ENCODE peak calls at places on chromosomes 16 and 17, in four cellular contexts. C is CD8-positive, alpha-beta T cell; X is A549; L is CD4-positive, alpha-beta memory T cell. Y is an unnamed sample.
A peak's percentile ranks its signal among the peaks of the same experiment; 100 is the strongest.

GRCh38 chr16:84446086-84446485 is 58.4 kb downstream of the MEAK7 start:
- DNase-seq in C (no peak), X (no peak), L (no peak), Y (no peak)

GRCh38 chr16:55261301-55261700 is 62.7 kb upstream of the IRX6 start:
- DNase-seq in X (no peak), C (no peak), L (no peak), Y (no peak)

GRCh38 chr16:26988186-26988585 is 78.5 kb upstream of the C16orf82 start:
- DNase-seq in L (no peak), C (no peak), X (no peak), Y (no peak)

GRCh38 chr16:57203451-57203850 is 17.3 kb downstream of the RSPRY1 start:
- DNase-seq in L (no peak), C (no peak), X (no peak), Y (no peak)

GRCh38 chr16:76653390-76654026 is 376.3 kb downstream of the CNTNAP4 start:
- DNase-seq in C (no peak), X (peak; percentile 32), L (no peak), Y (peak; percentile 13)

GRCh38 chr16:77353587-77354263 is 81.1 kb downstream of the ADAMTS18 start:
- DNase-seq in L (no peak), C (no peak), X (no peak), Y (no peak)

GRCh38 chr16:50763211-50763610 is 21.3 kb downstream of the CYLD start:
- DNase-seq in X (no peak), C (no peak), L (no peak), Y (no peak)

GRCh38 chr16:4266372-4266771 is 6.5 kb downstream of the TFAP4 start:
- DNase-seq in L (no peak), C (no peak), X (peak; percentile 61), Y (no peak)

GRCh38 chr16:17470871-17471744 is at the start of gene XYLT1:
- DNase-seq in C (peak; percentile 60), L (peak; percentile 46), X (peak; percentile 25), Y (peak; percentile 95)

GRCh38 chr17:7850118-7850504 is 4.8 kb upstream of the TMEM88 start:
- DNase-seq in L (no peak), C (no peak), X (no peak), Y (no peak)

GRCh38 chr17:16880121-16880842 is 91.6 kb downstream of the TNFRSF13B start:
- DNase-seq in C (no peak), X (no peak), L (no peak), Y (no peak)

GRCh38 chr16:23687034-23687808 is 8.5 kb downstream of the PLK1 start:
- DNase-seq in X (no peak), L (no peak), C (no peak), Y (no peak)

GRCh38 chr16:57475711-57476339 is 10.5 kb downstream of the DOK4 start:
- DNase-seq in X (peak; percentile 77), L (peak; percentile 75), C (peak; percentile 78), Y (peak; percentile 7)

GRCh38 chr16:30378236-30379164 is 3.9 kb downstream of the SEPTIN1 start:
- DNase-seq in C (peak; percentile 100), X (peak; percentile 93), L (peak; percentile 99), Y (peak; percentile 93)

DNA sequence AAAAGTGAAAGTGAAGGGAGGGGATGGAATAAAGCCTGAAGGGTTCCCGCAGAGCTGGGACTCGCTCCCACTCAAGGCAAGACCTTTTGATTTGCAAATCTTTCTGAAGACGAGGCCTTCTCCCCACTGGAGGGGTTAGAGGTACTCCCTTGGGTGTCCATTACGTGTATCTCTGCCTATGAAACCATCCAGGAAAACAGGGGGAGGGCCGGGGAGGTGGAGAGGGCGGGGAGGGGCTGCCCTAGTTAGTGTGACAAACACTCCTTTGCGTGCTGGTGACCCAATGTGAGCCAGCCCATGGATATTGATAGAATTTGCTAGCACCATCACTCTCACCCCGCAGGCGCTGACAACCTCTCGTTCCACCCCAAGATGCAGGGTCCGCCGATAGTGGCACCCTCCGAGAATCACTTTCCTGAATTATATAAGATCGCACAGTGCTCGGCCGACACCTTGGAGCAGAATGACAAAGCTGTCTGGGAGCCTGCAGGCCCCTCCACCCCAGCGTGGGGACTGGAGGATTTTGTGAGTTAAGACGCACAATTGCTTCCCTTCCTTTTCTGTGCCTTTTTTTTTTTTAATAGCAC is 155.1 kb downstream of the C16orf78 start:
- DNase-seq in X (no peak), L (no peak), C (no peak), Y (no peak)
- H3K4me3 ChIP-seq in X (no peak overlapping the region), L (no peak overlapping the region), C (peak overlapping the region; percentile 52), Y (peak overlapping the region; percentile 32)

GRCh38 chr17:67068999-67069398 is 24.6 kb downstream of the CACNG1 start:
- DNase-seq in X (no peak), L (no peak), C (no peak), Y (no peak)

GRCh38 chr17:67069591-67070136 is 25.3 kb downstream of the CACNG1 start:
- DNase-seq in C (no peak), L (no peak), X (no peak), Y (no peak)

GRCh38 chr17:67074781-67075180 is 30.4 kb downstream of the CACNG1 start:
- DNase-seq in X (no peak), C (no peak), L (no peak), Y (no peak)

GRCh38 chr17:67072885-67073284 is 28.5 kb downstream of the CACNG1 start:
- DNase-seq in L (no peak), C (no peak), X (no peak), Y (no peak)

DNA sequence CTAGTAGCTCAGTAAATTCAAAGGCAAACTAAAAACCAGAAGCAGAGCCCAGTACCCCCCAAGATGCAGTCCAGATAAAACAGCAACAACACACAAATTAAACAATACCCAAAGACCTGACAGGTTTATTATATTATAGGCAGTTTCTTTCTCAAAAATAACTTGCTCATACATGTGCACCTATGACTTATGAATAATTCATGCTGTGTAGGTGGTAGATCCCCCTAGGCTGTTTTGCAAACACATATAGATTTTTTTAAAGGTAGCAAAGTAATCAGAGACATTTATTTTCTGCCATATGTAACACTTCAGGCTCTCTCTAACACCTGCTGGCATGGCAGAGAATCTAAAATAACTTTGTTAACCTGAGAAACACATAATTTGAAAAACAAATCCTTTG is 27.2 kb downstream of the CACNG1 start:
- DNase-seq in C (no peak), L (no peak), X (no peak), Y (no peak)
- H3K4me3 ChIP-seq in C (no peak overlapping the region), L (no peak overlapping the region), X (no peak overlapping the region), Y (no peak overlapping the region)

GRCh38 chr17:75844530-75845057 is 390 bp upstream of the UNC13D start:
- DNase-seq in C (no peak), L (no peak), X (peak; percentile 75), Y (no peak)
- H3K4me3 ChIP-seq in C (peak overlapping the region; percentile 93), L (peak overlapping the region; percentile 91), X (peak overlapping the region; percentile 5), Y (no peak overlapping the region)

GRCh38 chr16:65071371-65072311 is 50.2 kb downstream of the CDH11 start:
- DNase-seq in C (no peak), X (no peak), L (no peak), Y (peak; percentile 22)
- H3K4me3 ChIP-seq in C (no peak overlapping the region), X (no peak overlapping the region), L (no peak overlapping the region), Y (no peak overlapping the region)

GRCh38 chr16:86508947-86509758 is 1.2 kb upstream of the FOXF1 start:
- DNase-seq in X (no peak), L (no peak), C (no peak), Y (no peak)
- H3K4me3 ChIP-seq in X (peak overlapping the region; percentile 46), L (peak overlapping the region; percentile 23), C (no peak overlapping the region), Y (peak overlapping the region; percentile 52)

GRCh38 chr17:49963626-49964538 is 5.1 kb upstream of the DLX4 start:
- DNase-seq in X (no peak), L (no peak), C (no peak), Y (no peak)

GRCh38 chr17:49966767-49967166 is 2.2 kb upstream of the DLX4 start:
- DNase-seq in X (no peak), C (no peak), L (no peak), Y (no peak)

GRCh38 chr17:49963277-49963625 is 5.7 kb upstream of the DLX4 start:
- DNase-seq in L (no peak), X (no peak), C (no peak), Y (no peak)

GRCh38 chr17:49965522-49965905 is 3.5 kb upstream of the DLX4 start:
- DNase-seq in X (no peak), C (no peak), L (no peak), Y (no peak)

GRCh38 chr17:49964539-49965521 is 4.2 kb upstream of the DLX4 start:
- DNase-seq in L (no peak), X (no peak), C (peak; percentile 46), Y (no peak)
- H3K4me3 ChIP-seq in L (no peak overlapping the region), X (no peak overlapping the region), C (peak overlapping the region; percentile 26), Y (no peak overlapping the region)

GRCh38 chr17:962650-963049 is 16.9 kb downstream of the NXN start:
- DNase-seq in X (no peak), L (no peak), C (no peak), Y (no peak)

GRCh38 chr17:962166-962565 is 17.4 kb downstream of the NXN start:
- DNase-seq in C (no peak), X (no peak), L (no peak), Y (no peak)

GRCh38 chr17:965311-965989 is 14.1 kb downstream of the NXN start:
- DNase-seq in C (no peak), X (no peak), L (no peak), Y (no peak)

GRCh38 chr17:967122-967521 is 12.5 kb downstream of the NXN start:
- DNase-seq in X (no peak), C (no peak), L (no peak), Y (no peak)

GRCh38 chr17:964881-965280 is 14.7 kb downstream of the NXN start:
- DNase-seq in C (no peak), L (no peak), X (no peak), Y (no peak)
- H3K4me3 ChIP-seq in C (no peak overlapping the region), L (no peak overlapping the region), X (no peak overlapping the region), Y (no peak overlapping the region)

GRCh38 chr17:13337864-13338371 is 263.8 kb downstream of the HS3ST3A1 start:
- DNase-seq in C (no peak), L (peak; percentile 17), X (peak; percentile 36), Y (no peak)
- H3K4me3 ChIP-seq in C (no peak overlapping the region), L (no peak overlapping the region), X (peak overlapping the region; percentile 27), Y (peak overlapping the region; percentile 40)

DNA sequence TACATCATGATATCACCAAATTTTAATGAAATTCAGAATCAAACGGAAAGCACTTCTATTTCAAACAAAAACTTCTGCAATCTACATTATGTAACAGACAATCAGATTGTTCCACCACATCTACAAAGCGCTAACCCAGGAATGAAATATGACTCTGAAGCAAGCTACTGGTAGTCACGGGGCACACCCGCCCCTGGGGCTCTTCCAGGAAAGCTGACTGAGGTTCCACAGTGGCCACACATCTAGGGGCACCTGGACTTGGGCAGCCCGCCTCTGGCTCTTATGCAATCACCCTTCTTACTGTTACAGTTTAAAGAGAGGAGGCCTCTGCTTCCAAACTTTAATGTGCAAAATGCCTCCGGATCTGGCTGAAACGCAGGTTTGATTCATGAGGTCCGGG is 27.5 kb downstream of the ZCCHC14 start:
- DNase-seq in C (no peak), L (no peak), X (no peak), Y (peak; percentile 60)
- H3K4me3 ChIP-seq in C (no peak overlapping the region), L (no peak overlapping the region), X (no peak overlapping the region), Y (peak overlapping the region; percentile 6)

DNA sequence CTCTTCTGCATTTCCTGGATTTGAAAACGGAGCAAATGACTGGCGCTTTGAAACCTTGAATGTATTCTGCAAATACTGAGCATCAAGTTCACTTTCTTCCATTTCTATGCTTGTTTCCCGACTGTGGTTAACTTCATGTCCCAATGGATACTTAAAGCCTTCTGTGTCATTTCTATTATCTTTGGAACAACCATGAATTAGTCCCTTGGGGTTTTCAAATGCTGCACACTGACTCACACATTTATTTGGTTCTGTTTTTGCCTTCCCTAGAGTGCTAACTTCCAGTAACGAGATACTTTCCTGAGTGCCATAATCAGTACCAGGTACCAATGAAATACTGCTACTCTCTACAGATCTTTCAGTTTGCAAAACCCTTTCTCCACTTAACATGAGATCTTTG is 32.3 kb downstream of the BRCA1 start:
- DNase-seq in L (no peak), C (no peak), X (no peak), Y (peak; percentile 60)
- H3K4me3 ChIP-seq in L (no peak overlapping the region), C (no peak overlapping the region), X (no peak overlapping the region), Y (no peak overlapping the region)